ENCODE peak calls at places on chromosomes 6 and 20, in five cellular contexts. C is NCI-H1092; J is activated CD4-positive, alpha-beta T cell treated with anti-CD3 and anti-CD28 coated beads, Interleukin-2, amount 50 U/mL, for 1 hour; H is NCI-H1694 treated with DMSO at 0.1 percent for 48 hours; W is NCI-H526 treated with DMSO at 0.1 percent for 48 hours. P is an unnamed sample.

GRCh38 chr6:132218063-132218696 is 183.1 kb downstream of the MOXD1 start:
- DNase-seq in C (no peak), J (no peak), H (no peak), W (no peak), P (no peak)

GRCh38 chr20:45138451-45139300 is 14.4 kb upstream of the WFDC12 start:
- DNase-seq in C (peak; percentile 11), J (peak; percentile 42), H (peak; percentile 1), W (no peak), P (peak; percentile 87)

GRCh38 chr6:166006593-166007301 is 160.9 kb downstream of the TBXT start:
- DNase-seq in C (no peak), J (no peak), H (no peak), W (no peak), P (no peak)

GRCh38 chr6:43088654-43089056 is 12.5 kb downstream of the PTK7 start:
- DNase-seq in C (no peak), J (no peak), H (no peak), W (no peak), P (no peak)

GRCh38 chr6:126118934-126119333 is 132.6 kb downstream of the TRMT11 start:
- DNase-seq in C (no peak), J (no peak), H (no peak), W (no peak), P (no peak)

GRCh38 chr20:50805349-50805684 is 10.5 kb downstream of the BCAS4 start:
- DNase-seq in C (no peak), J (no peak), H (no peak), W (no peak), P (no peak)

GRCh38 chr6:81623106-81623834 is 129.2 kb downstream of the TENT5A start:
- DNase-seq in C (no peak), J (no peak), H (no peak), W (no peak), P (no peak)

GRCh38 chr20:45947110-45947866 is 12.8 kb downstream of the PCIF1 start:
- DNase-seq in C (no peak), J (no peak), H (no peak), W (no peak), P (no peak)

GRCh38 chr6:32151885-32152311 is at the start of gene PRRT1:
- DNase-seq in C (no peak), J (no peak), H (no peak), W (no peak), P (no peak)

GRCh38 chr6:103870970-103871369 is 988.7 kb downstream of the HACE1 start:
- DNase-seq in C (no peak), J (no peak), H (no peak), W (no peak), P (no peak)

GRCh38 chr6:144657691-144658090 is 372.6 kb downstream of the UTRN start:
- DNase-seq in C (no peak), J (no peak), H (peak; percentile 18), W (peak; percentile 33), P (no peak)

GRCh38 chr20:35791823-35792222 is 20.0 kb downstream of the PHF20 start:
- DNase-seq in C (no peak), J (no peak), H (no peak), W (no peak), P (no peak)

GRCh38 chr6:80639243-80639642 is 532.8 kb downstream of the BCKDHB start:
- DNase-seq in C (no peak), J (no peak), H (no peak), W (no peak), P (no peak)